ENCODE peak calls at places on chromosomes 13 and 19, in eight cellular contexts. V, E, R, A, C, X, O and J are unnamed samples.

GRCh38 chr13:20825476-20825875 is 51.7 kb upstream of the EEF1AKMT1 start:
- DNase-seq in E (no peak), V (no peak), O (no peak), X (no peak), A (no peak), R (peak), C (no peak), J (peak)

GRCh38 chr13:39105110-39105509 is 66.9 kb downstream of the NHLRC3 start:
- DNase-seq in V (no peak), O (no peak), E (no peak), R (peak), A (no peak), X (no peak), C (no peak), J (peak)

GRCh38 chr13:41099986-41100385 is 32.6 kb downstream of the KBTBD6 start:
- DNase-seq in E (no peak), C (no peak), O (no peak), R (no peak), V (no peak), X (no peak), A (no peak), J (no peak)

GRCh38 chr13:98447881-98448641 is 128.8 kb downstream of the STK24 start:
- DNase-seq in O (no peak), A (no peak), C (no peak), R (no peak), E (no peak), X (no peak), V (no peak), J (no peak)

GRCh38 chr19:342801-343421 is 1.7 kb downstream of the MIER2 start:
- DNase-seq in V (peak), A (peak), E (no peak), X (peak), O (peak), R (peak), C (no peak), J (peak)

GRCh38 chr13:24274452-24274971 is 34.9 kb upstream of the C1QTNF9 start:
- DNase-seq in A (peak), E (no peak), V (no peak), X (peak), C (no peak), R (peak), O (no peak), J (no peak)

GRCh38 chr13:105591308-105591707 is 944.2 kb downstream of the EFNB2 start:
- DNase-seq in O (no peak), C (no peak), V (no peak), A (no peak), E (no peak), R (no peak), X (no peak), J (no peak)

GRCh38 chr13:50127726-50128291 is 112.6 kb downstream of the KCNRG start:
- DNase-seq in C (no peak), R (no peak), A (no peak), V (peak), X (no peak), O (no peak), E (no peak), J (peak)

GRCh38 chr19:17610384-17610783 is 54.9 kb downstream of the COLGALT1 start:
- DNase-seq in E (no peak), A (no peak), X (no peak), C (no peak), R (peak), V (no peak), O (no peak), J (peak)

GRCh38 chr13:43140985-43141384 is 117.6 kb downstream of the DNAJC15 start:
- DNase-seq in V (no peak), C (no peak), X (no peak), A (no peak), R (no peak), E (no peak), O (no peak), J (no peak)

GRCh38 chr19:17035842-17036424 is 9.3 kb upstream of the CPAMD8 start:
- DNase-seq in A (peak), V (no peak), C (no peak), X (peak), R (no peak), O (no peak), E (no peak), J (no peak)

GRCh38 chr19:49447485-49448431 is 3.9 kb downstream of the PIH1D1 start:
- DNase-seq in O (no peak), V (no peak), R (peak), E (peak), X (no peak), A (no peak), C (no peak), J (peak)

GRCh38 chr13:113959198-113959597 is 14.7 kb downstream of the C13orf46 start:
- DNase-seq in E (no peak), X (no peak), A (peak), O (no peak), R (no peak), V (no peak), C (no peak), J (no peak)

GRCh38 chr19:51294211-51294976 is 17.1 kb upstream of the IGLON5 start:
- DNase-seq in A (no peak), X (peak), R (no peak), C (no peak), E (no peak), V (no peak), O (no peak), J (no peak)

GRCh38 chr19:16608290-16608704 is 19.7 kb downstream of the MED26 start:
- DNase-seq in V (no peak), E (no peak), R (peak), X (peak), C (no peak), O (no peak), A (no peak), J (peak)

GRCh38 chr13:23583491-23583890 is 13.3 kb downstream of the TNFRSF19 start:
- DNase-seq in C (no peak), X (no peak), V (no peak), A (no peak), R (no peak), E (no peak), O (no peak), J (no peak)

GRCh38 chr19:38196245-38196837 is 27.7 kb downstream of the DPF1 start:
- DNase-seq in A (no peak), C (no peak), E (no peak), X (no peak), O (no peak), R (no peak), V (no peak), J (no peak)

GRCh38 chr19:46856062-46857022 is 4.5 kb upstream of the ARHGAP35 start:
- DNase-seq in R (peak), V (peak), X (peak), C (peak), O (peak), A (peak), E (peak), J (peak)

GRCh38 chr13:75550159-75550567 is 572 bp downstream of the UCHL3 start:
- DNase-seq in E (no peak), V (no peak), O (no peak), C (no peak), A (no peak), X (peak), R (peak), J (peak)

GRCh38 chr13:93957371-93957770 is 522.1 kb downstream of the DCT start:
- DNase-seq in A (no peak), R (no peak), C (no peak), V (no peak), X (no peak), E (no peak), O (no peak), J (no peak)

GRCh38 chr13:110680852-110681251 is 25.1 kb downstream of the CARS2 start:
- DNase-seq in E (no peak), C (no peak), V (no peak), O (no peak), X (no peak), A (no peak), R (peak), J (no peak)

GRCh38 chr19:41324921-41325639 is 15.1 kb downstream of the CCDC97 start:
- DNase-seq in A (no peak), O (peak), E (peak), X (peak), V (no peak), R (peak), C (no peak), J (peak)

GRCh38 chr19:18782559-18783225 is 8.4 kb downstream of the COMP start:
- DNase-seq in V (no peak), R (no peak), A (no peak), C (no peak), E (no peak), X (no peak), O (no peak), J (no peak)
- TF ChIP-seq CTCF in V (no peak), R (no peak), A (no peak), C (no peak), E (no peak), X (no peak), O (no peak), J (no peak)

GRCh38 chr19:48169974-48170803 is at the start of the genes LIG1 and ZSWIM9:
- DNase-seq in E (peak), V (peak), A (peak), C (peak), X (peak), R (peak), O (peak), J (peak)
- TF ChIP-seq CTCF in E (no peak), V (no peak), A (no peak), C (no peak), X (peak), R (no peak), O (no peak), J (peak)

GRCh38 chr19:29785360-29785759 is 26.4 kb upstream of the CCNE1 start:
- DNase-seq in C (no peak), A (no peak), E (no peak), X (no peak), O (no peak), V (no peak), R (no peak), J (no peak)

GRCh38 chr19:29783627-29784190 is 28.1 kb upstream of the CCNE1 start:
- DNase-seq in V (no peak), R (no peak), A (no peak), E (no peak), O (no peak), X (no peak), C (no peak), J (no peak)

GRCh38 chr19:29789007-29789406 is 22.8 kb upstream of the CCNE1 start:
- DNase-seq in X (no peak), V (no peak), R (no peak), O (no peak), E (no peak), C (no peak), A (no peak), J (no peak)

GRCh38 chr19:29784598-29785223 is 27.1 kb upstream of the CCNE1 start:
- DNase-seq in R (no peak), C (no peak), E (no peak), X (no peak), O (no peak), V (no peak), A (no peak), J (no peak)

DNA sequence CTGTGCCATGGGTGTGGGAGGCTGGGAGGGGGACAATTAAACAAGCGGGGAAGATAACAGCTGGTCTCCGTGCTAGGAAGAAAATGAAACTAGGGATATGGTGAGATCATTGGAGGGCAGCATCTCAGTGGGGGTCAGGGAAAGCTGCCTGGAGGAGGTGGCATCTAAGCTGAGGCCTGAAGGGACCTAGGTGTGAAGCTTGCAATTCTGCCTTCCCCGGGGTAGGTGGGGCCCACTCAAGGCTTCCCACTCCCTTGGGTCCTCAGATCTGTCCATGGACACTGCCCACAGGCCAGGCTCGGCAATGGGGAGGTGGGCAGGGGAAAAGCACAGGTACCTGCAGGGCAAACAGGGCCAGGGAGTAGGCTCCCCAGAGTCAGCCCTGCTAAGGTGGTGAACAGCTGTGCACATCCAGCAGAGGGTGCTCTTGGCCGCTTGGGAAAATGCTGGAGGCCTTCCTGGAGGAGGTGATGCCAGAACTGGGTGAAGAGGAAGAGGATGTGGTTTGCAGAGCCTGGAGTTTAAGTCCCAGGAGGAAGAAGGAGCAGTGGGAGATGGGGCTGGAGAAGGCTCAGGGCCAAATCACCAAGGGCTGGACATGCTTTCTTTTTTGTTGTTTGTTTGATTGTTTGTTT is 25.7 kb upstream of the CCNE1 start:
- DNase-seq in C (no peak), R (no peak), O (no peak), X (no peak), V (no peak), A (no peak), E (no peak), J (no peak)
- TF ChIP-seq CTCF in C (peak), R (no peak), O (peak), X (no peak), V (no peak), A (no peak), E (peak), J (no peak)

GRCh38 chr19:28291874-28292273 is 921.1 kb downstream of the UQCRFS1 start:
- DNase-seq in V (no peak), A (no peak), E (no peak), O (no peak), C (no peak), R (no peak), X (no peak), J (no peak)

GRCh38 chr19:28290963-28291657 is 921.8 kb downstream of the UQCRFS1 start:
- DNase-seq in X (no peak), E (peak), R (no peak), V (no peak), O (no peak), C (no peak), A (no peak), J (no peak)

GRCh38 chr19:28292822-28293500 is 920.0 kb downstream of the UQCRFS1 start:
- DNase-seq in A (no peak), V (no peak), X (no peak), R (no peak), O (no peak), C (no peak), E (no peak), J (no peak)

GRCh38 chr19:28288850-28289249 is 924.1 kb downstream of the UQCRFS1 start:
- DNase-seq in C (no peak), X (no peak), V (no peak), R (peak), O (no peak), E (no peak), A (no peak), J (peak)

DNA sequence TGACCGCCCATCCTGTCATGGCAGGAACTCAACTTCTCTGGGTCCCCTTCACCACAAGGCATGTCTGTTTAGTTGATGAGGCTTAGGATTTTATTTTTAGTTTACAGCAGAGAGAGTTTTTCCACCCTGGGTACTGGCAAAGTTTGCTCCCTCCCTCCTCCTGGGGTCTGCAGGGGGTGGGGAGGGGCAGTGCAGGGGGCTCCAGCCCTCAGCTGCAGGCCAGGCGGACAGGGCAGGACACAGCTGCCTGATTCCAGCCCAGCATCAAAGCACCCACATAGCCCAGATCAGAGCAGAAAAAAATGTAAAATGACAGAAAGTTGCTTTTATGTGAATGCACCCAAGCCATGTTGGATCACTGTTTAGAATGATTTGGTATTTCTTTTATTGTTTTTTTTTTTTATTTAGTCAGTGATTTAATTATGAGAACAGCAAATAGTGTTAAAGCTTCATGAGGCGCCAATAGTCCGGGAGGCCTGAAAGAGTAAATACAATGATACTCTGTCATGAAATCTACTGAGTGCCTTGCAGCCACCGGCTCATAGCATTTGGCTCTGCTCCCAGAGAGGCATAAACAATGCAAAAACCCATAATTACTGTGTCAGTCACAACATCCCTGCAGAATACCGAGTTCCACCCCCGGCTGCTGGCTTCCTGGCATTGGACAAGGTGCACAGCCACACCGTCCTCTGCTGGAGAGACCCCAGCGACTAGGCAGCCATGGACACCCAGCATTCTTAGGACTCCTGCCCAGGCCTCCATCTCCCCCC is 923.5 kb downstream of the UQCRFS1 start:
- DNase-seq in A (no peak), C (no peak), O (no peak), R (peak), V (no peak), X (no peak), E (no peak), J (peak)
- TF ChIP-seq CTCF in A (no peak), C (no peak), O (no peak), R (no peak), V (no peak), X (no peak), E (no peak), J (no peak)

GRCh38 chr13:87280139-87280538 is 391.0 kb upstream of the SLITRK5 start:
- DNase-seq in R (no peak), V (no peak), O (no peak), X (no peak), C (no peak), A (no peak), E (no peak), J (no peak)

GRCh38 chr13:87274209-87274819 is 396.9 kb upstream of the SLITRK5 start:
- DNase-seq in O (no peak), X (peak), R (peak), E (no peak), V (no peak), C (no peak), A (no peak), J (peak)
- TF ChIP-seq CTCF in O (peak), X (peak), R (peak), E (peak), V (no peak), C (peak), A (peak), J (peak)

GRCh38 chr19:13036366-13036976 is 41.2 kb downstream of the NFIX start:
- DNase-seq in E (no peak), R (peak), V (no peak), A (peak), X (peak), C (no peak), O (no peak), J (peak)
- TF ChIP-seq CTCF in E (peak), R (no peak), V (peak), A (no peak), X (peak), C (no peak), O (peak), J (peak)